ENCODE peak calls at places on chromosomes 4 and X, in seven cellular contexts. U is NCI-H1417 treated with DMSO at 0.1 percent for 48 hours, N is Caco-2, W is mucosa of descending colon, C is Daoy, K is mesenchymal stem cell, B is HTR-8/SVneo. Z is an unnamed sample.

GRCh38 chr4:139084425-139085093 is 69.0 kb downstream of the NOCT start:
- DNase-seq in U (no peak), N (no peak), W (no peak), C (no peak), K (no peak), B (no peak), Z (no peak)

GRCh38 chrX:11138498-11139390 is 27.6 kb downstream of the HCCS start:
- DNase-seq in U (no peak), N (no peak), W (peak), C (no peak), K (no peak), B (no peak), Z (no peak)

GRCh38 chr4:34043131-34043530 is 2201.2 kb downstream of the ARAP2 start:
- DNase-seq in U (no peak), N (no peak), W (no peak), C (no peak), K (peak), B (no peak), Z (no peak)

GRCh38 chrX:48802089-48802812 is 384 bp downstream of the HDAC6 start:
- DNase-seq in U (peak), N (peak), W (peak), C (peak), K (peak), B (peak), Z (peak)

GRCh38 chr4:184473515-184474260 is 662 bp downstream of the IRF2 start:
- DNase-seq in U (no peak), N (peak), W (peak), C (peak), K (peak), B (peak), Z (peak)

GRCh38 chr4:189121336-189121735 is 819.3 kb upstream of the FRG1 start:
- DNase-seq in U (no peak), N (no peak), W (no peak), C (no peak), K (no peak), B (no peak), Z (no peak)

GRCh38 chrX:103063191-103063845 is 653 bp downstream of the BEX1 start:
- DNase-seq in U (peak), N (no peak), W (no peak), C (peak), K (peak), B (peak), Z (peak)

GRCh38 chr4:104966349-104967033 is 180.2 kb upstream of the TET2 start:
- DNase-seq in U (no peak), N (no peak), W (no peak), C (no peak), K (no peak), B (no peak), Z (no peak)

GRCh38 chr4:48853604-48854394 is 22.9 kb downstream of the OCIAD1 start:
- DNase-seq in U (no peak), N (no peak), W (no peak), C (no peak), K (no peak), B (no peak), Z (no peak)

GRCh38 chr4:658031-658667 is 15.9 kb downstream of the ATP5ME start:
- DNase-seq in U (no peak), N (no peak), W (peak), C (no peak), K (no peak), B (no peak), Z (peak)

GRCh38 chr4:1720163-1720983 is 750 bp downstream of the TMEM129 start:
- DNase-seq in U (no peak), N (no peak), W (peak), C (peak), K (peak), B (no peak), Z (peak)

GRCh38 chr4:151218343-151218742 is 58.6 kb upstream of the PRSS48 start:
- DNase-seq in U (no peak), N (no peak), W (no peak), C (peak), K (peak), B (no peak), Z (no peak)

GRCh38 chr4:16521156-16521915 is 295.1 kb upstream of the TAPT1 start:
- DNase-seq in U (no peak), N (no peak), W (no peak), C (no peak), K (no peak), B (no peak), Z (no peak)

GRCh38 chr4:127015616-127016015 is 617.1 kb upstream of the INTU start:
- DNase-seq in U (no peak), N (no peak), W (no peak), C (no peak), K (no peak), B (no peak), Z (peak)

GRCh38 chrX:44915361-44915868 is 42.4 kb downstream of the KDM6A start:
- DNase-seq in U (no peak), N (no peak), W (no peak), C (no peak), K (peak), B (no peak), Z (no peak)

GRCh38 chr4:1664141-1664540 is 20.0 kb downstream of the FAM53A start:
- DNase-seq in U (no peak), N (no peak), W (no peak), C (no peak), K (no peak), B (no peak), Z (no peak)

GRCh38 chr4:108165601-108166000 is 3.1 kb downstream of the LEF1 start:
- DNase-seq in U (no peak), N (no peak), W (no peak), C (no peak), K (no peak), B (no peak), Z (no peak)

GRCh38 chr4:3016839-3017410 is 53.6 kb downstream of the GRK4 start:
- DNase-seq in U (no peak), N (no peak), W (no peak), C (no peak), K (no peak), B (no peak), Z (no peak)

GRCh38 chr4:56863441-56864129 is 42.1 kb upstream of the SPINK2 start:
- DNase-seq in U (no peak), N (no peak), W (no peak), C (no peak), K (no peak), B (no peak), Z (no peak)

GRCh38 chr4:139301821-139302611 is at the start of gene NDUFC1:
- DNase-seq in U (no peak), N (peak), W (peak), C (peak), K (peak), B (no peak), Z (peak)

GRCh38 chr4:132101526-132101925 is 1047.6 kb upstream of the PCDH10 start:
- DNase-seq in U (no peak), N (no peak), W (no peak), C (no peak), K (peak), B (no peak), Z (no peak)

GRCh38 chr4:151098191-151098590 is 1.2 kb upstream of the RPS3A start:
- DNase-seq in U (no peak), N (no peak), W (no peak), C (no peak), K (no peak), B (no peak), Z (no peak)

GRCh38 chrX:148632444-148632843 is 132.0 kb downstream of the AFF2 start:
- DNase-seq in U (no peak), N (no peak), W (no peak), C (no peak), K (no peak), B (no peak), Z (no peak)

GRCh38 chr4:170014359-170015008 is 11.7 kb downstream of the MFAP3L start:
- DNase-seq in U (no peak), N (no peak), W (no peak), C (peak), K (no peak), B (no peak), Z (no peak)

GRCh38 chr4:6177587-6178197 is 22.7 kb downstream of the JAKMIP1 start:
- DNase-seq in U (no peak), N (no peak), W (peak), C (peak), K (no peak), B (no peak), Z (peak)

GRCh38 chr4:64195582-64195981 is 213.7 kb downstream of the TECRL start:
- DNase-seq in U (no peak), N (no peak), W (no peak), C (no peak), K (no peak), B (no peak), Z (no peak)

GRCh38 chr4:105569014-105569850 is 16.8 kb downstream of the ARHGEF38 start:
- DNase-seq in U (no peak), N (no peak), W (no peak), C (no peak), K (no peak), B (no peak), Z (no peak)

GRCh38 chr4:102501176-102501634 is at the start of gene NFKB1:
- DNase-seq in U (peak), N (no peak), W (peak), C (peak), K (peak), B (peak), Z (no peak)

GRCh38 chr4:5371415-5372190 is 320.3 kb downstream of the STK32B start:
- DNase-seq in U (no peak), N (peak), W (no peak), C (peak), K (peak), B (peak), Z (no peak)